ENCODE peak calls at places on chromosomes 5 and 9, in seven cellular contexts. One of them, this sample, is unnamed.

GRCh38 chr5:16660982-16661381 is 44.2 kb upstream of the RETREG1 start:
- DNase-seq in spleen: no peak
- DNase-seq in ovary: no peak
- DNase-seq in right lobe of liver: no peak
- DNase-seq in heart left ventricle: no peak
- DNase-seq in tibial nerve: no peak
- DNase-seq in adrenal gland: no peak
- DNase-seq in this sample: no peak

GRCh38 chr9:36559036-36559695 is 13.5 kb upstream of the MELK start:
- DNase-seq in spleen: no peak
- DNase-seq in ovary: no peak
- DNase-seq in right lobe of liver: no peak
- DNase-seq in heart left ventricle: no peak
- DNase-seq in tibial nerve: no peak
- DNase-seq in adrenal gland: no peak
- DNase-seq in this sample: no peak

GRCh38 chr9:92138157-92138959 is 23.1 kb upstream of the SPTLC1 start:
- DNase-seq in spleen: peak; percentile 93
- DNase-seq in ovary: peak; percentile 87
- DNase-seq in right lobe of liver: peak; percentile 68
- DNase-seq in heart left ventricle: peak; percentile 64
- DNase-seq in tibial nerve: no peak
- DNase-seq in adrenal gland: peak; percentile 83
- DNase-seq in this sample: no peak

GRCh38 chr5:178308541-178309092 is 76.0 kb upstream of the PHYKPL start:
- DNase-seq in spleen: peak; percentile 50
- DNase-seq in ovary: no peak
- DNase-seq in right lobe of liver: peak; percentile 35
- DNase-seq in heart left ventricle: no peak
- DNase-seq in tibial nerve: no peak
- DNase-seq in adrenal gland: no peak
- DNase-seq in this sample: no peak

GRCh38 chr9:36891341-36891811 is 142.7 kb downstream of the PAX5 start:
- DNase-seq in spleen: peak; percentile 46
- DNase-seq in ovary: no peak
- DNase-seq in right lobe of liver: no peak
- DNase-seq in heart left ventricle: no peak
- DNase-seq in tibial nerve: no peak
- DNase-seq in adrenal gland: no peak
- DNase-seq in this sample: no peak

GRCh38 chr9:36345103-36345846 is 54.8 kb downstream of the RNF38 start:
- DNase-seq in spleen: no peak
- DNase-seq in ovary: no peak
- DNase-seq in right lobe of liver: no peak
- DNase-seq in heart left ventricle: no peak
- DNase-seq in tibial nerve: no peak
- DNase-seq in adrenal gland: no peak
- DNase-seq in this sample: no peak

GRCh38 chr9:87479801-87480201 is 17.9 kb upstream of the DAPK1 start:
- DNase-seq in spleen: no peak
- DNase-seq in ovary: no peak
- DNase-seq in right lobe of liver: peak; percentile 46
- DNase-seq in heart left ventricle: no peak
- DNase-seq in tibial nerve: no peak
- DNase-seq in adrenal gland: peak; percentile 40
- DNase-seq in this sample: no peak

GRCh38 chr9:130522233-130522808 is 57.1 kb upstream of the FUBP3 start:
- DNase-seq in spleen: no peak
- DNase-seq in ovary: no peak
- DNase-seq in right lobe of liver: no peak
- DNase-seq in heart left ventricle: no peak
- DNase-seq in tibial nerve: no peak
- DNase-seq in adrenal gland: peak; percentile 61
- DNase-seq in this sample: no peak

GRCh38 chr9:72300884-72301283 is 64.1 kb downstream of the ZFAND5 start:
- DNase-seq in spleen: no peak
- DNase-seq in ovary: no peak
- DNase-seq in right lobe of liver: no peak
- DNase-seq in heart left ventricle: no peak
- DNase-seq in tibial nerve: no peak
- DNase-seq in adrenal gland: no peak
- DNase-seq in this sample: no peak

GRCh38 chr9:3794005-3794404 is 268.2 kb upstream of the RFX3 start:
- DNase-seq in spleen: no peak
- DNase-seq in ovary: no peak
- DNase-seq in right lobe of liver: no peak
- DNase-seq in heart left ventricle: no peak
- DNase-seq in tibial nerve: no peak
- DNase-seq in adrenal gland: no peak
- DNase-seq in this sample: no peak

GRCh38 chr5:10562202-10563131 is 1.4 kb upstream of the ANKRD33B start:
- DNase-seq in spleen: peak; percentile 88
- DNase-seq in ovary: no peak
- DNase-seq in right lobe of liver: no peak
- DNase-seq in heart left ventricle: no peak
- DNase-seq in tibial nerve: no peak
- DNase-seq in adrenal gland: no peak
- DNase-seq in this sample: no peak

GRCh38 chr5:10563132-10563939 is 534 bp upstream of the ANKRD33B start:
- DNase-seq in spleen: peak; percentile 91
- DNase-seq in ovary: peak; percentile 51
- DNase-seq in right lobe of liver: peak; percentile 58
- DNase-seq in heart left ventricle: peak; percentile 59
- DNase-seq in tibial nerve: peak; percentile 42
- DNase-seq in adrenal gland: no peak
- DNase-seq in this sample: no peak

GRCh38 chr5:10565785-10566506 is 2.1 kb downstream of the ANKRD33B start:
- DNase-seq in spleen: no peak
- DNase-seq in ovary: no peak
- DNase-seq in right lobe of liver: no peak
- DNase-seq in heart left ventricle: no peak
- DNase-seq in tibial nerve: no peak
- DNase-seq in adrenal gland: no peak
- DNase-seq in this sample: peak; percentile 85

GRCh38 chr5:10564838-10565784 is 1.2 kb downstream of the ANKRD33B start:
- DNase-seq in spleen: peak; percentile 90
- DNase-seq in ovary: no peak
- DNase-seq in right lobe of liver: no peak
- DNase-seq in heart left ventricle: peak; percentile 50
- DNase-seq in tibial nerve: no peak
- DNase-seq in adrenal gland: no peak
- DNase-seq in this sample: peak; percentile 85

DNA sequence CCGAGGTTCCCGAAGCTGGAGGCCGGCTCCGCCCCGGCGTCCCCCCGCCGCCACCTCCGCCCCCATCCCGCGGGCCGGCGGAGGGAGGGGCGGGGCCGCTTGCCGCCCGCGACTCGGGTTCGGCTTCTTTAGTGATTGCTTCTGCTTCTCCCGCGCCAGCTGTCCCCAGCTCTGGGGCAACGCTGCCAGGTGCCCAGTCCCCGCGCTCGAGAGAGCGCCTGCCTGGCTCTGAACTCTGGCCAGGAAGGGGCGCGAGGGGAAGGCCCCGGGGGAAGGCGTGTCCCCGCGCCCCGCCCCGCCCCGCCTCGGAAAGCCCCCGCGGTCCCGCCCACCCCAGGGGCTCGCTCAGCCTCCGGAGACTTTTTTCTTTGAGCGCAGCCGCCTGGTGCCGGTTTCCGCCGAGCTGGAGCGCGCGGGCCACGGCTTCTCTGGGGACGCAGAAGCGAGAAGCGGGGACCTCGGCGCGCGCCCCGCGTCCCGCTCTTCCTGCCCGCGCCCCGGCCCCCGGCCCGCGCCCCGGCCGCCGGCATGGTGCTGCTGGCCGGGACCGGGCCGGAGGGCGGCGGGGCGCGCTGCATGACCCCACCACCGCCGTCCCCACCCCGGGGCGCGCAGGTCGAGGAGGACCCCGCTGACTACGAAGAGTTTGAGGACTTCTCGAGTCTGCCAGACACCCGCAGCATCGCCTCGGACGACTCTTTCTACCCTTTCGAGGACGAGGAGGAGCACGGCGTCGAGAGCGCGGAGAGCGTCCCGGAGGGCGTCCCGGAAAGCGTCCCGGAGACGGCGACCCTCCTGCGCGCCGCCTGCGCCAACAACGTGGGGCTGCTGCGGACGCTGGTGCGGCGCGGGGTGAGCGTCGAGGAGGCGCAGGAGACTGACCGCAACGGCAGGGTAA is at the start of gene ANKRD33B:
- DNase-seq in spleen: peak; percentile 94
- DNase-seq in ovary: peak; percentile 54
- DNase-seq in right lobe of liver: no peak
- DNase-seq in heart left ventricle: peak; percentile 76
- DNase-seq in tibial nerve: peak; percentile 35
- DNase-seq in adrenal gland: no peak
- DNase-seq in this sample: no peak
- TF ChIP-seq POLR2A in spleen: no peak
- TF ChIP-seq POLR2A in ovary: no peak
- TF ChIP-seq POLR2A in right lobe of liver: no peak
- TF ChIP-seq POLR2A in heart left ventricle: peak; percentile 40
- TF ChIP-seq POLR2A in tibial nerve: no peak
- TF ChIP-seq POLR2A in adrenal gland: no peak
- TF ChIP-seq POLR2A in this sample: peak; percentile 2

GRCh38 chr5:91176288-91177016 is 206.7 kb downstream of the ARRDC3 start:
- DNase-seq in spleen: no peak
- DNase-seq in ovary: no peak
- DNase-seq in right lobe of liver: no peak
- DNase-seq in heart left ventricle: no peak
- DNase-seq in tibial nerve: no peak
- DNase-seq in adrenal gland: no peak
- DNase-seq in this sample: no peak

GRCh38 chr5:91177639-91178038 is 205.5 kb downstream of the ARRDC3 start:
- DNase-seq in spleen: no peak
- DNase-seq in ovary: no peak
- DNase-seq in right lobe of liver: no peak
- DNase-seq in heart left ventricle: no peak
- DNase-seq in tibial nerve: no peak
- DNase-seq in adrenal gland: no peak
- DNase-seq in this sample: no peak

GRCh38 chr5:91175708-91176107 is 207.4 kb downstream of the ARRDC3 start:
- DNase-seq in spleen: no peak
- DNase-seq in ovary: no peak
- DNase-seq in right lobe of liver: no peak
- DNase-seq in heart left ventricle: no peak
- DNase-seq in tibial nerve: no peak
- DNase-seq in adrenal gland: no peak
- DNase-seq in this sample: no peak

GRCh38 chr5:91178461-91178860 is 204.7 kb downstream of the ARRDC3 start:
- DNase-seq in spleen: no peak
- DNase-seq in ovary: no peak
- DNase-seq in right lobe of liver: no peak
- DNase-seq in heart left ventricle: no peak
- DNase-seq in tibial nerve: no peak
- DNase-seq in adrenal gland: no peak
- DNase-seq in this sample: no peak

DNA sequence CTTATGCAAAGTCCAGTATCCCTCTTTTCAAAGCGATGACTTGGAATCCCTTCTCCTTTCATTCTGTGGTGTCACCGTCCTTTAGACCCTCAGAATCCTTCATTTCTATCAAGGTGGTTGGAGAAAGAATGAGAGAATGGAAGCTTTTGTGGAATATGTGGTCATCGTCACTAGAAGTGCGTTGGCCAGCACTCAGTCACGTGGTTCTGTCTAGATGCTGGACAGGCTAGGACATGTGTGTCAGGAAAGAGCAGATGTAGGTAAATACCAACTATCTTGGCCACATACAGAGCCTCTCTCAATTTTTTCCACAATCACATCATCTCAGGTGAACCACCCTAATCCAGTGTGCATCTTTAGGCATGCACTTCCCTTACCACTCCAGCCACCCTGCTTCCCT is 206.0 kb downstream of the ARRDC3 start:
- DNase-seq in spleen: no peak
- DNase-seq in ovary: no peak
- DNase-seq in right lobe of liver: no peak
- DNase-seq in heart left ventricle: no peak
- DNase-seq in tibial nerve: no peak
- DNase-seq in adrenal gland: no peak
- DNase-seq in this sample: no peak
- H3K27me3 ChIP-seq in spleen: no peaks in the 10 kb centered on the region
- H3K27me3 ChIP-seq in ovary: no peaks in the 10 kb centered on the region
- H3K27me3 ChIP-seq in right lobe of liver: no peaks in the 10 kb centered on the region
- H3K27me3 ChIP-seq in heart left ventricle: no peaks in the 10 kb centered on the region
- H3K27me3 ChIP-seq in tibial nerve: no peaks in the 10 kb centered on the region
- H3K27me3 ChIP-seq in adrenal gland: no peaks in the 10 kb centered on the region
- H3K27me3 ChIP-seq in this sample: no peaks in the 10 kb centered on the region

GRCh38 chr9:27247756-27248155 is 49.2 kb downstream of the EQTN start:
- DNase-seq in spleen: no peak
- DNase-seq in ovary: no peak
- DNase-seq in right lobe of liver: no peak
- DNase-seq in heart left ventricle: no peak
- DNase-seq in tibial nerve: no peak
- DNase-seq in adrenal gland: peak; percentile 27
- DNase-seq in this sample: no peak
- TF ChIP-seq CTCF in spleen: no peak
- TF ChIP-seq CTCF in ovary: no peak
- TF ChIP-seq CTCF in right lobe of liver: peak; percentile 58
- TF ChIP-seq CTCF in heart left ventricle: no peak
- TF ChIP-seq CTCF in tibial nerve: peak; percentile 17
- TF ChIP-seq CTCF in adrenal gland: peak; percentile 29
- TF ChIP-seq CTCF in this sample: no peak

GRCh38 chr5:32444191-32444945 is at the start of gene ZFR:
- DNase-seq in spleen: peak; percentile 98
- DNase-seq in ovary: peak; percentile 94
- DNase-seq in right lobe of liver: peak; percentile 96
- DNase-seq in heart left ventricle: peak; percentile 96
- DNase-seq in tibial nerve: peak; percentile 81
- DNase-seq in adrenal gland: peak; percentile 93
- DNase-seq in this sample: peak; percentile 94
- TF ChIP-seq POLR2A in spleen: no peak
- TF ChIP-seq POLR2A in ovary: peak; percentile 77
- TF ChIP-seq POLR2A in right lobe of liver: peak; percentile 75
- TF ChIP-seq POLR2A in heart left ventricle: peak; percentile 69
- TF ChIP-seq POLR2A in tibial nerve: peak; percentile 82
- TF ChIP-seq POLR2A in adrenal gland: peak; percentile 69
- TF ChIP-seq POLR2A in this sample: no peak

GRCh38 chr5:139870677-139871076 is 75.1 kb downstream of the PSD2 start:
- DNase-seq in spleen: no peak
- DNase-seq in ovary: peak; percentile 32
- DNase-seq in right lobe of liver: no peak
- DNase-seq in heart left ventricle: no peak
- DNase-seq in tibial nerve: no peak
- DNase-seq in adrenal gland: no peak
- DNase-seq in this sample: no peak

GRCh38 chr5:139871624-139872023 is 76.0 kb downstream of the PSD2 start:
- DNase-seq in spleen: no peak
- DNase-seq in ovary: peak; percentile 31
- DNase-seq in right lobe of liver: no peak
- DNase-seq in heart left ventricle: no peak
- DNase-seq in tibial nerve: no peak
- DNase-seq in adrenal gland: no peak
- DNase-seq in this sample: no peak

GRCh38 chr5:139867109-139867508 is 71.5 kb downstream of the PSD2 start:
- DNase-seq in spleen: no peak
- DNase-seq in ovary: peak; percentile 24
- DNase-seq in right lobe of liver: no peak
- DNase-seq in heart left ventricle: no peak
- DNase-seq in tibial nerve: no peak
- DNase-seq in adrenal gland: no peak
- DNase-seq in this sample: no peak

GRCh38 chr5:139867581-139867980 is 72.0 kb downstream of the PSD2 start:
- DNase-seq in spleen: no peak
- DNase-seq in ovary: peak; percentile 21
- DNase-seq in right lobe of liver: no peak
- DNase-seq in heart left ventricle: no peak
- DNase-seq in tibial nerve: no peak
- DNase-seq in adrenal gland: no peak
- DNase-seq in this sample: no peak

GRCh38 chr5:139869042-139869790 is 73.6 kb downstream of the PSD2 start:
- DNase-seq in spleen: peak; percentile 67
- DNase-seq in ovary: peak; percentile 62
- DNase-seq in right lobe of liver: no peak
- DNase-seq in heart left ventricle: no peak
- DNase-seq in tibial nerve: no peak
- DNase-seq in adrenal gland: no peak
- DNase-seq in this sample: no peak
- H3K27me3 ChIP-seq in spleen: no peaks in the 10 kb centered on the region
- H3K27me3 ChIP-seq in ovary: no peaks in the 10 kb centered on the region
- H3K27me3 ChIP-seq in right lobe of liver: no peaks in the 10 kb centered on the region
- H3K27me3 ChIP-seq in heart left ventricle: no peaks in the 10 kb centered on the region
- H3K27me3 ChIP-seq in tibial nerve: no peaks in the 10 kb centered on the region
- H3K27me3 ChIP-seq in adrenal gland: no peaks in the 10 kb centered on the region
- H3K27me3 ChIP-seq in this sample: no peaks in the 10 kb centered on the region